ENCODE peak calls at places on chromosomes 6 and 20, in ten cellular contexts. L is NCI-H2081; H is stimulated activated CD4-positive, alpha-beta T cell treated with anti-CD3 and anti-CD28 coated beads, Interleukin-2, amount 100 ng/mL, for 4 hours; C is mammary epithelial cell; D is HT1080; E is AML-193; K is stomach; Z is IMR-90; I is ascending aorta; F is KBM-7. X is an unnamed sample.

GRCh38 chr20:59495894-59496510 is 108.3 kb upstream of the PHACTR3 start:
- DNase-seq in H (peak), K (peak), I (no peak), Z (peak), E (peak), F (peak), C (peak), L (peak), D (peak), X (peak)

GRCh38 chr6:16764188-16764950 is 3.1 kb upstream of the ATXN1 start:
- DNase-seq in K (no peak), C (peak), L (no peak), E (peak), I (no peak), F (peak), Z (peak), D (peak), H (no peak), X (peak)

GRCh38 chr6:155330133-155330734 is 15.9 kb upstream of the TFB1M start:
- DNase-seq in Z (no peak), C (no peak), F (no peak), E (no peak), H (no peak), K (no peak), D (no peak), L (no peak), I (no peak), X (no peak)

GRCh38 chr6:142773859-142774258 is 171.1 kb downstream of the HIVEP2 start:
- DNase-seq in L (no peak), C (no peak), Z (no peak), H (no peak), E (no peak), K (no peak), I (no peak), F (peak), D (no peak), X (no peak)

GRCh38 chr20:61170521-61170920 is 81.5 kb upstream of the CDH4 start:
- DNase-seq in E (no peak), H (no peak), Z (no peak), C (no peak), K (no peak), L (no peak), I (no peak), D (no peak), F (no peak), X (no peak)

GRCh38 chr20:4091332-4092135 is 76.2 kb upstream of the RNF24 start:
- DNase-seq in E (no peak), K (peak), C (peak), L (peak), H (no peak), D (peak), F (peak), I (no peak), Z (peak), X (peak)

GRCh38 chr20:51446230-51446629 is 96.3 kb downstream of the NFATC2 start:
- DNase-seq in D (no peak), F (no peak), I (no peak), K (no peak), L (no peak), C (no peak), Z (no peak), H (no peak), E (no peak), X (no peak)

GRCh38 chr6:3825851-3826581 is 23.2 kb upstream of the FAM50B start:
- DNase-seq in E (no peak), I (peak), F (no peak), C (peak), H (no peak), K (peak), Z (peak), D (peak), L (no peak), X (no peak)

GRCh38 chr6:141077355-141078333 is 1055.1 kb upstream of the GJE1 start:
- DNase-seq in Z (no peak), I (no peak), D (peak), H (no peak), F (peak), K (no peak), C (peak), E (peak), L (no peak), X (peak)

GRCh38 chr20:31675828-31676533 is 38.3 kb downstream of the COX4I2 start:
- DNase-seq in C (no peak), F (peak), E (peak), Z (peak), L (no peak), H (peak), I (no peak), K (no peak), D (peak), X (peak)

GRCh38 chr20:3080939-3081388 is 3.6 kb downstream of the AVP start:
- DNase-seq in K (no peak), E (no peak), L (no peak), F (no peak), C (no peak), H (no peak), I (peak), Z (peak), D (no peak), X (no peak)

GRCh38 chr20:4342631-4343030 is 327.3 kb upstream of the RNF24 start:
- DNase-seq in I (no peak), E (no peak), Z (no peak), L (no peak), H (no peak), K (no peak), C (no peak), F (no peak), D (no peak), X (peak)

GRCh38 chr6:41713161-41713649 is 22.2 kb downstream of the TFEB start:
- DNase-seq in K (peak), H (no peak), D (peak), C (peak), I (no peak), E (no peak), F (no peak), Z (peak), L (peak), X (no peak)

GRCh38 chr6:80464901-80465300 is 358.4 kb downstream of the BCKDHB start:
- DNase-seq in H (no peak), Z (no peak), E (no peak), D (no peak), F (no peak), K (no peak), L (no peak), I (no peak), C (no peak), X (no peak)

GRCh38 chr6:152981989-152982767 is 663 bp downstream of the FBXO5 start:
- DNase-seq in Z (no peak), E (no peak), H (no peak), D (no peak), L (peak), C (no peak), F (peak), I (no peak), K (no peak), X (peak)

GRCh38 chr6:33117826-33118277 is 42.1 kb downstream of the HLA-DPB1 start:
- DNase-seq in L (no peak), E (no peak), D (no peak), C (no peak), H (no peak), F (no peak), K (no peak), Z (no peak), I (no peak), X (no peak)

GRCh38 chr6:76134651-76135050 is 62.2 kb upstream of the IMPG1 start:
- DNase-seq in C (no peak), D (no peak), Z (no peak), H (no peak), F (no peak), I (no peak), K (no peak), E (no peak), L (no peak), X (peak)

GRCh38 chr6:38427492-38428210 is 212.1 kb downstream of the BTBD9 start:
- DNase-seq in E (no peak), H (no peak), I (no peak), K (no peak), Z (no peak), D (no peak), L (peak), C (no peak), F (no peak), X (no peak)

GRCh38 chr6:84492246-84493135 is 265.0 kb upstream of the CEP162 start:
- DNase-seq in L (no peak), K (no peak), E (no peak), I (no peak), H (no peak), Z (no peak), C (no peak), D (no peak), F (no peak), X (no peak)

GRCh38 chr20:18705906-18706305 is 107.7 kb upstream of the SCP2D1 start:
- DNase-seq in C (no peak), I (no peak), K (no peak), E (no peak), F (no peak), L (peak), Z (peak), D (no peak), H (no peak), X (no peak)

GRCh38 chr6:12602951-12603710 is 113.4 kb upstream of the PHACTR1 start:
- DNase-seq in I (no peak), F (peak), K (peak), D (peak), Z (peak), C (peak), H (no peak), L (peak), E (peak), X (peak)

GRCh38 chr6:127022297-127022696 is 96.2 kb upstream of the RSPO3 start:
- DNase-seq in I (no peak), L (peak), H (no peak), Z (no peak), E (no peak), D (no peak), K (peak), F (no peak), C (no peak), X (peak)

GRCh38 chr6:43171284-43172126 is 436 bp downstream of the SRF start:
- DNase-seq in E (no peak), I (no peak), K (no peak), F (peak), Z (no peak), D (no peak), C (no peak), L (no peak), H (no peak), X (no peak)

GRCh38 chr6:139239137-139239536 is 52.7 kb downstream of the TXLNB start:
- DNase-seq in F (no peak), E (no peak), I (no peak), C (no peak), K (no peak), H (no peak), Z (no peak), L (no peak), D (no peak), X (no peak)

GRCh38 chr20:54431545-54431944 is 43.8 kb upstream of the DOK5 start:
- DNase-seq in I (no peak), F (no peak), D (no peak), C (no peak), E (no peak), Z (no peak), K (no peak), L (no peak), H (no peak), X (no peak)

GRCh38 chr6:24663198-24663597 is 3.5 kb downstream of the TDP2 start:
- DNase-seq in F (no peak), C (no peak), H (no peak), L (no peak), D (no peak), K (no peak), E (no peak), Z (no peak), I (no peak), X (no peak)

GRCh38 chr6:107767637-107768036 is 56.5 kb downstream of the SCML4 start:
- DNase-seq in I (no peak), Z (no peak), H (no peak), E (no peak), C (no peak), L (no peak), F (no peak), D (no peak), K (no peak), X (no peak)

GRCh38 chr20:32780749-32781402 is 18.7 kb downstream of the DNMT3B start:
- DNase-seq in F (no peak), C (no peak), I (no peak), D (no peak), K (no peak), Z (no peak), H (no peak), E (no peak), L (peak), X (no peak)

GRCh38 chr6:12245360-12245759 is 44.8 kb upstream of the EDN1 start:
- DNase-seq in Z (no peak), F (no peak), L (no peak), K (no peak), D (no peak), I (no peak), H (no peak), E (no peak), C (no peak), X (no peak)

GRCh38 chr6:23826587-23826986 is 299.4 kb upstream of the NRSN1 start:
- DNase-seq in E (no peak), K (no peak), I (no peak), D (no peak), L (no peak), H (no peak), Z (no peak), C (no peak), F (no peak), X (peak)

GRCh38 chr20:2507464-2507863 is 1.3 kb downstream of the ZNF343 start:
- DNase-seq in K (no peak), I (no peak), H (no peak), E (no peak), C (no peak), D (no peak), L (no peak), Z (peak), F (peak), X (no peak)

GRCh38 chr6:167968091-167968490 is 29.4 kb upstream of the KIF25 start:
- DNase-seq in F (peak), C (no peak), D (peak), L (no peak), I (no peak), Z (no peak), K (no peak), E (no peak), H (no peak), X (peak)

GRCh38 chr6:155883334-155883731 is 427.7 kb upstream of the NOX3 start:
- DNase-seq in D (no peak), C (no peak), L (no peak), F (no peak), E (no peak), Z (no peak), K (no peak), I (no peak), H (no peak), X (peak)

GRCh38 chr6:20354366-20354765 is 47.3 kb upstream of the E2F3 start:
- DNase-seq in K (no peak), H (no peak), F (no peak), Z (no peak), D (no peak), C (no peak), E (no peak), I (no peak), L (no peak), X (no peak)

GRCh38 chr6:44675449-44675848 is 287.9 kb downstream of the CDC5L start:
- DNase-seq in Z (no peak), H (no peak), F (no peak), D (no peak), C (peak), K (no peak), L (no peak), I (no peak), E (no peak), X (no peak)

GRCh38 chr20:59032713-59033059 is 551 bp upstream of the ATP5F1E start:
- DNase-seq in F (no peak), Z (peak), L (peak), E (no peak), I (no peak), K (no peak), D (no peak), C (no peak), H (no peak), X (no peak)